ENCODE peak calls at places on chromosomes 3 and 15, in five cellular contexts. J, C, N, T and Z are unnamed samples.

GRCh38 chr15:28098766-28099554 is at the start of gene OCA2:
- DNase-seq in J (peak), C (no peak), N (peak), T (no peak), Z (no peak)

GRCh38 chr3:36796896-36797295 is 32.5 kb upstream of the DCLK3 start:
- DNase-seq in J (no peak), C (no peak), N (no peak), T (no peak), Z (peak)

GRCh38 chr15:82804575-82804949 is 1.3 kb downstream of the FSD2 start:
- DNase-seq in J (no peak), C (no peak), N (peak), T (no peak), Z (peak)

GRCh38 chr3:158794936-158795518 is 6.8 kb upstream of the MFSD1 start:
- DNase-seq in J (no peak), C (no peak), N (no peak), T (no peak), Z (peak)

GRCh38 chr15:98442379-98442833 is 205.9 kb upstream of the IGF1R start:
- DNase-seq in J (peak), C (peak), N (peak), T (peak), Z (peak)

GRCh38 chr3:114408763-114409162 is 114.9 kb downstream of the TIGIT start:
- DNase-seq in J (peak), C (no peak), N (no peak), T (no peak), Z (no peak)

GRCh38 chr3:108394563-108394962 is 98.2 kb downstream of the HHLA2 start:
- DNase-seq in J (no peak), C (no peak), N (no peak), T (no peak), Z (no peak)

GRCh38 chr15:69893863-69894262 is 203.9 kb downstream of the TLE3 start:
- DNase-seq in J (peak), C (no peak), N (no peak), T (peak), Z (peak)

GRCh38 chr15:69346112-69346511 is 47.4 kb downstream of the PAQR5 start:
- DNase-seq in J (no peak), C (no peak), N (no peak), T (no peak), Z (peak)

GRCh38 chr3:194282436-194283122 is 68.5 kb downstream of the CPN2 start:
- DNase-seq in J (peak), C (no peak), N (no peak), T (no peak), Z (no peak)

GRCh38 chr3:19248143-19248542 is 99.8 kb downstream of the KCNH8 start:
- DNase-seq in J (no peak), C (no peak), N (no peak), T (no peak), Z (no peak)

GRCh38 chr15:96115642-96116041 is 214.9 kb upstream of the NR2F2 start:
- DNase-seq in J (no peak), C (peak), N (no peak), T (peak), Z (no peak)

GRCh38 chr15:49823987-49824538 is 203.2 kb downstream of the DTWD1 start:
- DNase-seq in J (no peak), C (no peak), N (no peak), T (no peak), Z (no peak)

GRCh38 chr15:31250033-31250432 is 76.6 kb upstream of the KLF13 start:
- DNase-seq in J (no peak), C (no peak), N (no peak), T (no peak), Z (no peak)

GRCh38 chr15:70669966-70670658 is 93.2 kb downstream of the UACA start:
- DNase-seq in J (no peak), C (no peak), N (peak), T (no peak), Z (no peak)

GRCh38 chr15:27850050-27850449 is 249.1 kb downstream of the OCA2 start:
- DNase-seq in J (no peak), C (no peak), N (no peak), T (no peak), Z (no peak)

GRCh38 chr3:154120903-154121235 is 321 bp upstream of the ARHGEF26 start:
- DNase-seq in J (no peak), C (no peak), N (no peak), T (no peak), Z (no peak)

GRCh38 chr3:13145131-13145825 is 72.0 kb upstream of the IQSEC1 start:
- DNase-seq in J (peak), C (no peak), N (no peak), T (no peak), Z (no peak)

DNA sequence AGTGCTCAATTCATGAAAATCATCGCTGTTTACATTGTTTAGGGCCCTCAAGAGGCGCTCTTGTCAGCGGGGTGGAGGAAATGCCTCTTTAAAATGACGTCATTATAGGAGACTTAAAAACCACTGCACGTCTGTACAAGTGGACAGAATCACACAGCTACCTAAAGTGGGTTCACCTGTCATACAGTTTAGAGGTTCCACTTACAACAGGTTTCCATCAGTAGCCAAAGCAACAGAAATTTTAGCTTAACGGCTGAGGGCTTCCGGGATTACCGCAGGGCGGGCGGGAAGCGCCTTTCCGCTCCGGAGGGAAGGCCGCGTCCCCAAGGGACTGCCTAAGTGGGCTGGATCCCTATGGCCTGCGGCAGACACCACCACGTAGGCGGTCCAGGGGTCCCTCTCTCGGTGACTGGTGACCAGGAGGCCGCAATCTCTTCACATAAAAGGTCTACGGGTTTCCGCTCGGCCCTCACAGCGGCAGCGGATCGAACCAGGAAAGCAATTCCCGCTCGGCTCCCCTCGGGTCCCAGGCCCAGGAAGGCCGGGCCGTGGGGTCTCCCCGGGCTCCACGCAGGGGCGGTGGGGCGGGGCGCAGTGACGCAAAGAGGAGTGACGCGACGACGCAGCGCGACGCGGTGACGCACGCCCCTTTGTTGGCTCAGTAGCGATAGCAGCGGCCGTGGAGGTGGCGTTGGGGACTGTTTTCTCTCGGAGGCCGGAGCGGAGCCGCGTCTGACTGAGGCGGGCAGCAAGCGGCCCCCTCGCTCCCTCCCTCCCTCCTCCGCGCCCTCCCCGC is at the start of gene ARIH1:
- DNase-seq in J (peak), C (peak), N (peak), T (peak), Z (peak)
- TF ChIP-seq CTCF in J (no peak), C (peak), N (peak), T (peak), Z (peak)

DNA sequence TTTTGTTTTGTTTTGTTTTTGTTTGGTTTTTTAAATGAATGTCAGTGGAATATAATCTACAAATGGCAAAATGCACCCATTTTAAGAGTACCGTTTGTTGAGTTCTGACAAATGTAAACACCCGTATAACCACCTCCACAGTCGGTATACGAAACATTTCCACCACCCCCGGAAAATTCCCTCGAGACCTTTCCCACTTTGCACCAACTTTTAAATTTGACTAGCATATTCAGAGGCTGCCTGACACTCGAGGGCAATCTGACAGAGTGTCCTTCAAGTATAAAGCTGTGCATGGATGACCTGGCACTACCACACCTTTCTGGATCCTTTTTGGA is 629 bp upstream of the ARHGEF3 start:
- DNase-seq in J (no peak), C (no peak), N (no peak), T (no peak), Z (no peak)
- TF ChIP-seq CTCF in J (no peak), C (no peak), N (no peak), T (no peak), Z (no peak)

GRCh38 chr3:8423307-8423706 is 78.3 kb upstream of the LMCD1 start:
- DNase-seq in J (no peak), C (no peak), N (no peak), T (no peak), Z (no peak)
- TF ChIP-seq CTCF in J (no peak), C (no peak), N (no peak), T (no peak), Z (no peak)

GRCh38 chr3:182763896-182764295 is 29.4 kb upstream of the ATP11B start:
- DNase-seq in J (no peak), C (no peak), N (no peak), T (no peak), Z (no peak)

GRCh38 chr3:182766108-182766507 is 27.2 kb upstream of the ATP11B start:
- DNase-seq in J (no peak), C (no peak), N (no peak), T (no peak), Z (no peak)

GRCh38 chr3:182765287-182765686 is 28.0 kb upstream of the ATP11B start:
- DNase-seq in J (no peak), C (no peak), N (no peak), T (no peak), Z (no peak)

GRCh38 chr3:182755308-182756106 is 37.8 kb upstream of the ATP11B start:
- DNase-seq in J (no peak), C (no peak), N (no peak), T (no peak), Z (no peak)

DNA sequence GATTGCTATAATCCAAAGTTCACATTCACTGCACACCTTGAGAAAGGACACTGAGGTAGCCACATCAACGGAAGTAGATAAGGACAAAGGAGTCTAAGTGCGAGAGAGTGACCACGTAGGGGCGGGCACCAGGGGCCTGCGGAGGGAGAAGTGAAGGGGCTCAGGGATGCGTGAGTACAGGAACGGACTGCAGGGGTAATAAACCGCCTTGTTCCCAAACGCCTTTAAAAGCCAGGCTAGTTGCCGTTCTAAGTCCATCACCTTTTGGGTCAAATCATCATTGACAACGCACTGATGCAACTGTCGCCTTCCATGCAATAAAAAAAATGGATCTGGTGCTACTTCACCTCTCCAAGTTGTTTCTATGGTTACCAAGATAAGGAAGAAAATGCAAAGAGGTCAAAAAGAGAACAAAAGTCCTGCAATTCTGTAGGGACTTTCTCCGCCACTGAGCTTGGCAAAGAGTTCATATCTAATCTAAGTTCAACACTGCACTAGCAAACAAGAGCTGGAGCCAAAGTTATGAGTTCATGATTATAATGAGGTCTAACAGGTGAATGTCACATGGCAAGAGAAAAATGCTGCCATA is 32.6 kb upstream of the ATP11B start:
- DNase-seq in J (no peak), C (no peak), N (no peak), T (no peak), Z (no peak)
- TF ChIP-seq CTCF in J (no peak), C (no peak), N (no peak), T (no peak), Z (no peak)

DNA sequence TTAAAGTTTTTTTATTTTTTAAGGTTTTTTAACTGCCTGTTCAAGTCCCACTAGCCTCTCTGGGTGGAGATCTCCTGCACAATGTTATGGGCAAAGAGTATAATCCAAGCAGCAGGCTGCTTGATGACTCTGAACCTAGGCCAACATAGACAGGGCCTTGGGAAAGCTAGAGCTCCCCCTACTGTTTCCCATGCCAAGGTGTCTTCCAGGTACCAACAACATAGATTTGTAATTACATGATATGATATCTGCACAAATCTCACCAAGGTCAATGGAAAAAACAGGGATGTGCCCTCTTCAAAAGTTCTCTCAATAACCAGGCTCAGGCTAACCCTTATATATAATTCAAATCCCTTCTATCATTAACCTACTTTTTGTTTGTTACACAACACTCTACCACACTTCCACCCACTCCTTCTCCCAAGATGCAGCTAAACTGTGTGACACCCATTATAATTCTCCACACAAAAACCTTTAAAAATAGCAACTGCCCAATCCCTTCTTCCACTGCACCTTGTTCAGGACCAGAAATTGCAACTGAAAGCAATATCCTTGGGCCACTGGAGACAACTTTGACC is 43.8 kb downstream of the RBM15B start:
- DNase-seq in J (peak), C (no peak), N (peak), T (no peak), Z (peak)
- TF ChIP-seq CTCF in J (peak), C (peak), N (peak), T (peak), Z (peak)

GRCh38 chr3:156443079-156443478 is 111.8 kb downstream of the SSR3 start:
- DNase-seq in J (no peak), C (no peak), N (no peak), T (no peak), Z (no peak)

GRCh38 chr3:156449712-156450574 is 105.0 kb downstream of the SSR3 start:
- DNase-seq in J (peak), C (no peak), N (peak), T (peak), Z (peak)

GRCh38 chr3:156445117-156445968 is 109.6 kb downstream of the SSR3 start:
- DNase-seq in J (no peak), C (no peak), N (no peak), T (no peak), Z (no peak)

DNA sequence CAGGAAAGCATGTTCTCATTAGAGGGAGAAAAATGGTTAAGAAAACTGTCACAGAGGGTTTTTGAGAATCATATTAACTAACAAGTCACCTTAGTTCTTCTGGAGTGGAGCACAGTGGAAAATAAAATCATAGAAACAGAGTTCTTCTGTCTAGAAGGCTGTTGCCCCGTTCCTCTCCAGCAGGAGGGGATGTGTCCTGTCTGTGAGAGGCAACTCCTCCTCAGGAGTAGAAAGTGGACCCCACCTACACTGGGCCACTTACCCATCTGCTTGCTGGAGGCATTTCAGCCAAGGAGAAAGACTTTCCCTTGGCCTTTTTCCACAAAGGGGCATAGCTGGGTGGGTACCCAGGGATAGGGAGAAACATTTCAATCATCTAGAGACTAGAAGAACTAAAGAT is 106.6 kb downstream of the SSR3 start:
- DNase-seq in J (peak), C (no peak), N (peak), T (peak), Z (peak)
- TF ChIP-seq CTCF in J (peak), C (peak), N (peak), T (peak), Z (peak)

GRCh38 chr3:143674100-143674968 is 173.9 kb downstream of the SLC9A9 start:
- DNase-seq in J (peak), C (peak), N (peak), T (peak), Z (peak)
- TF ChIP-seq CTCF in J (peak), C (peak), N (peak), T (peak), Z (peak)